ENCODE peak calls at places on chromosomes 6 and 20, in ten cellular contexts. One of them, this sample, is unnamed.
A peak's percentile ranks its signal among the peaks of the same experiment; 100 is the strongest.

GRCh38 chr6:90346729-90347128 is 50.1 kb upstream of the BACH2 start:
- DNase-seq in thyroid gland: no peak
- DNase-seq in tibial nerve: no peak
- DNase-seq in GM06990: no peak
- DNase-seq in sigmoid colon: no peak
- DNase-seq in esophagus squamous epithelium: no peak
- DNase-seq in fibroblast of the aortic adventitia: no peak
- DNase-seq in stomach: no peak
- DNase-seq in GM10248: no peak
- DNase-seq in endothelial cell: no peak
- DNase-seq in this sample: no peak

GRCh38 chr20:58646703-58647102 is 4.4 kb upstream of the STX16 start:
- DNase-seq in thyroid gland: no peak
- DNase-seq in tibial nerve: no peak
- DNase-seq in GM06990: no peak
- DNase-seq in sigmoid colon: peak; percentile 34
- DNase-seq in esophagus squamous epithelium: no peak
- DNase-seq in fibroblast of the aortic adventitia: no peak
- DNase-seq in stomach: no peak
- DNase-seq in GM10248: no peak
- DNase-seq in endothelial cell: no peak
- DNase-seq in this sample: no peak

GRCh38 chr6:14107000-14107399 is 10.6 kb upstream of the CD83 start:
- DNase-seq in thyroid gland: no peak
- DNase-seq in tibial nerve: no peak
- DNase-seq in GM06990: no peak
- DNase-seq in sigmoid colon: no peak
- DNase-seq in esophagus squamous epithelium: no peak
- DNase-seq in fibroblast of the aortic adventitia: no peak
- DNase-seq in stomach: no peak
- DNase-seq in GM10248: no peak
- DNase-seq in endothelial cell: no peak
- DNase-seq in this sample: no peak

GRCh38 chr6:165274611-165275010 is 34.8 kb downstream of the C6orf118 start:
- DNase-seq in thyroid gland: no peak
- DNase-seq in tibial nerve: no peak
- DNase-seq in GM06990: no peak
- DNase-seq in sigmoid colon: no peak
- DNase-seq in esophagus squamous epithelium: no peak
- DNase-seq in fibroblast of the aortic adventitia: no peak
- DNase-seq in stomach: no peak
- DNase-seq in GM10248: no peak
- DNase-seq in endothelial cell: no peak
- DNase-seq in this sample: no peak

GRCh38 chr20:48745330-48745729 is 82.5 kb downstream of the PREX1 start:
- DNase-seq in thyroid gland: no peak
- DNase-seq in tibial nerve: no peak
- DNase-seq in GM06990: no peak
- DNase-seq in sigmoid colon: no peak
- DNase-seq in esophagus squamous epithelium: no peak
- DNase-seq in fibroblast of the aortic adventitia: no peak
- DNase-seq in stomach: no peak
- DNase-seq in GM10248: no peak
- DNase-seq in endothelial cell: no peak
- DNase-seq in this sample: no peak

GRCh38 chr20:36441416-36441815 is 99.9 kb upstream of the MYL9 start:
- DNase-seq in thyroid gland: no peak
- DNase-seq in tibial nerve: no peak
- DNase-seq in GM06990: no peak
- DNase-seq in sigmoid colon: no peak
- DNase-seq in esophagus squamous epithelium: no peak
- DNase-seq in fibroblast of the aortic adventitia: no peak
- DNase-seq in stomach: no peak
- DNase-seq in GM10248: no peak
- DNase-seq in endothelial cell: no peak
- DNase-seq in this sample: no peak

GRCh38 chr6:48834706-48835105 is 628.3 kb downstream of the MMUT start:
- DNase-seq in thyroid gland: no peak
- DNase-seq in tibial nerve: no peak
- DNase-seq in GM06990: no peak
- DNase-seq in sigmoid colon: no peak
- DNase-seq in esophagus squamous epithelium: no peak
- DNase-seq in fibroblast of the aortic adventitia: peak; percentile 55
- DNase-seq in stomach: no peak
- DNase-seq in GM10248: no peak
- DNase-seq in endothelial cell: no peak
- DNase-seq in this sample: no peak

GRCh38 chr20:38231786-38232130 is 28.8 kb downstream of the KIAA1755 start:
- DNase-seq in thyroid gland: no peak
- DNase-seq in tibial nerve: no peak
- DNase-seq in GM06990: no peak
- DNase-seq in sigmoid colon: peak; percentile 89
- DNase-seq in esophagus squamous epithelium: no peak
- DNase-seq in fibroblast of the aortic adventitia: peak; percentile 75
- DNase-seq in stomach: no peak
- DNase-seq in GM10248: no peak
- DNase-seq in endothelial cell: no peak
- DNase-seq in this sample: no peak

GRCh38 chr6:133101790-133102189 is 139.4 kb upstream of the EYA4 start:
- DNase-seq in thyroid gland: no peak
- DNase-seq in tibial nerve: no peak
- DNase-seq in GM06990: no peak
- DNase-seq in sigmoid colon: no peak
- DNase-seq in esophagus squamous epithelium: no peak
- DNase-seq in fibroblast of the aortic adventitia: no peak
- DNase-seq in stomach: no peak
- DNase-seq in GM10248: no peak
- DNase-seq in endothelial cell: no peak
- DNase-seq in this sample: no peak

GRCh38 chr6:11653028-11653583 is 115.6 kb downstream of the TMEM170B start:
- DNase-seq in thyroid gland: no peak
- DNase-seq in tibial nerve: no peak
- DNase-seq in GM06990: peak; percentile 38
- DNase-seq in sigmoid colon: no peak
- DNase-seq in esophagus squamous epithelium: no peak
- DNase-seq in fibroblast of the aortic adventitia: peak; percentile 80
- DNase-seq in stomach: no peak
- DNase-seq in GM10248: peak; percentile 56
- DNase-seq in endothelial cell: peak; percentile 40
- DNase-seq in this sample: peak; percentile 55

GRCh38 chr20:22490287-22491187 is 93.8 kb downstream of the FOXA2 start:
- DNase-seq in thyroid gland: peak; percentile 75
- DNase-seq in tibial nerve: no peak
- DNase-seq in GM06990: no peak
- DNase-seq in sigmoid colon: peak; percentile 50
- DNase-seq in esophagus squamous epithelium: no peak
- DNase-seq in fibroblast of the aortic adventitia: peak; percentile 16
- DNase-seq in stomach: peak; percentile 96
- DNase-seq in GM10248: no peak
- DNase-seq in endothelial cell: no peak
- DNase-seq in this sample: no peak

GRCh38 chr20:35277127-35277526 is 795 bp downstream of the MMP24OS start:
- DNase-seq in thyroid gland: no peak
- DNase-seq in tibial nerve: no peak
- DNase-seq in GM06990: no peak
- DNase-seq in sigmoid colon: no peak
- DNase-seq in esophagus squamous epithelium: no peak
- DNase-seq in fibroblast of the aortic adventitia: no peak
- DNase-seq in stomach: no peak
- DNase-seq in GM10248: no peak
- DNase-seq in endothelial cell: no peak
- DNase-seq in this sample: no peak

GRCh38 chr6:3696525-3696924 is 55.0 kb downstream of the PXDC1 start:
- DNase-seq in thyroid gland: no peak
- DNase-seq in tibial nerve: no peak
- DNase-seq in GM06990: no peak
- DNase-seq in sigmoid colon: no peak
- DNase-seq in esophagus squamous epithelium: no peak
- DNase-seq in fibroblast of the aortic adventitia: peak; percentile 51
- DNase-seq in stomach: no peak
- DNase-seq in GM10248: no peak
- DNase-seq in endothelial cell: no peak
- DNase-seq in this sample: no peak

GRCh38 chr20:49278817-49279676 is 1.2 kb upstream of the ZNFX1 start:
- DNase-seq in thyroid gland: peak; percentile 10
- DNase-seq in tibial nerve: no peak
- DNase-seq in GM06990: no peak
- DNase-seq in sigmoid colon: no peak
- DNase-seq in esophagus squamous epithelium: no peak
- DNase-seq in fibroblast of the aortic adventitia: no peak
- DNase-seq in stomach: no peak
- DNase-seq in GM10248: no peak
- DNase-seq in endothelial cell: peak; percentile 5
- DNase-seq in this sample: no peak

GRCh38 chr20:4809707-4810106 is 88.0 kb downstream of the PRND start:
- DNase-seq in thyroid gland: no peak
- DNase-seq in tibial nerve: no peak
- DNase-seq in GM06990: peak; percentile 44
- DNase-seq in sigmoid colon: no peak
- DNase-seq in esophagus squamous epithelium: no peak
- DNase-seq in fibroblast of the aortic adventitia: no peak
- DNase-seq in stomach: no peak
- DNase-seq in GM10248: no peak
- DNase-seq in endothelial cell: no peak
- DNase-seq in this sample: no peak

GRCh38 chr20:4811661-4812181 is 90.0 kb downstream of the PRND start:
- DNase-seq in thyroid gland: peak; percentile 28
- DNase-seq in tibial nerve: peak; percentile 37
- DNase-seq in GM06990: peak; percentile 68
- DNase-seq in sigmoid colon: peak; percentile 84
- DNase-seq in esophagus squamous epithelium: peak; percentile 55
- DNase-seq in fibroblast of the aortic adventitia: no peak
- DNase-seq in stomach: peak; percentile 67
- DNase-seq in GM10248: no peak
- DNase-seq in endothelial cell: no peak
- DNase-seq in this sample: no peak

GRCh38 chr20:4811257-4811656 is 89.5 kb downstream of the PRND start:
- DNase-seq in thyroid gland: no peak
- DNase-seq in tibial nerve: no peak
- DNase-seq in GM06990: no peak
- DNase-seq in sigmoid colon: peak; percentile 39
- DNase-seq in esophagus squamous epithelium: no peak
- DNase-seq in fibroblast of the aortic adventitia: no peak
- DNase-seq in stomach: no peak
- DNase-seq in GM10248: no peak
- DNase-seq in endothelial cell: no peak
- DNase-seq in this sample: no peak

GRCh38 chr20:4810446-4811019 is 88.8 kb downstream of the PRND start:
- DNase-seq in thyroid gland: no peak
- DNase-seq in tibial nerve: no peak
- DNase-seq in GM06990: no peak
- DNase-seq in sigmoid colon: no peak
- DNase-seq in esophagus squamous epithelium: no peak
- DNase-seq in fibroblast of the aortic adventitia: no peak
- DNase-seq in stomach: no peak
- DNase-seq in GM10248: no peak
- DNase-seq in endothelial cell: no peak
- DNase-seq in this sample: no peak

GRCh38 chr20:4808872-4809271 is 87.2 kb downstream of the PRND start:
- DNase-seq in thyroid gland: no peak
- DNase-seq in tibial nerve: no peak
- DNase-seq in GM06990: no peak
- DNase-seq in sigmoid colon: no peak
- DNase-seq in esophagus squamous epithelium: no peak
- DNase-seq in fibroblast of the aortic adventitia: peak; percentile 41
- DNase-seq in stomach: no peak
- DNase-seq in GM10248: no peak
- DNase-seq in endothelial cell: no peak
- DNase-seq in this sample: no peak
- TF ChIP-seq CTCF in thyroid gland: no peak
- TF ChIP-seq CTCF in tibial nerve: no peak
- TF ChIP-seq CTCF in GM06990: no peak
- TF ChIP-seq CTCF in sigmoid colon: no peak
- TF ChIP-seq CTCF in esophagus squamous epithelium: no peak
- TF ChIP-seq CTCF in fibroblast of the aortic adventitia: no peak
- TF ChIP-seq CTCF in stomach: no peak
- TF ChIP-seq CTCF in GM10248: no peak
- TF ChIP-seq CTCF in endothelial cell: no peak
- TF ChIP-seq CTCF in this sample: no peak

GRCh38 chr6:141443668-141444067 is 689.1 kb upstream of the GJE1 start:
- DNase-seq in thyroid gland: no peak
- DNase-seq in tibial nerve: no peak
- DNase-seq in GM06990: no peak
- DNase-seq in sigmoid colon: no peak
- DNase-seq in esophagus squamous epithelium: no peak
- DNase-seq in fibroblast of the aortic adventitia: no peak
- DNase-seq in stomach: no peak
- DNase-seq in GM10248: no peak
- DNase-seq in endothelial cell: no peak
- DNase-seq in this sample: no peak

GRCh38 chr6:141445928-141446628 is 686.6 kb upstream of the GJE1 start:
- DNase-seq in thyroid gland: no peak
- DNase-seq in tibial nerve: no peak
- DNase-seq in GM06990: no peak
- DNase-seq in sigmoid colon: no peak
- DNase-seq in esophagus squamous epithelium: no peak
- DNase-seq in fibroblast of the aortic adventitia: no peak
- DNase-seq in stomach: no peak
- DNase-seq in GM10248: no peak
- DNase-seq in endothelial cell: no peak
- DNase-seq in this sample: no peak

GRCh38 chr6:141437685-141438084 is 695.0 kb upstream of the GJE1 start:
- DNase-seq in thyroid gland: no peak
- DNase-seq in tibial nerve: no peak
- DNase-seq in GM06990: no peak
- DNase-seq in sigmoid colon: no peak
- DNase-seq in esophagus squamous epithelium: no peak
- DNase-seq in fibroblast of the aortic adventitia: no peak
- DNase-seq in stomach: no peak
- DNase-seq in GM10248: no peak
- DNase-seq in endothelial cell: no peak
- DNase-seq in this sample: no peak

GRCh38 chr6:141443032-141443431 is 689.7 kb upstream of the GJE1 start:
- DNase-seq in thyroid gland: no peak
- DNase-seq in tibial nerve: no peak
- DNase-seq in GM06990: no peak
- DNase-seq in sigmoid colon: no peak
- DNase-seq in esophagus squamous epithelium: no peak
- DNase-seq in fibroblast of the aortic adventitia: no peak
- DNase-seq in stomach: no peak
- DNase-seq in GM10248: no peak
- DNase-seq in endothelial cell: no peak
- DNase-seq in this sample: no peak
- TF ChIP-seq CTCF in thyroid gland: no peak
- TF ChIP-seq CTCF in tibial nerve: no peak
- TF ChIP-seq CTCF in GM06990: no peak
- TF ChIP-seq CTCF in sigmoid colon: no peak
- TF ChIP-seq CTCF in esophagus squamous epithelium: no peak
- TF ChIP-seq CTCF in fibroblast of the aortic adventitia: no peak
- TF ChIP-seq CTCF in stomach: no peak
- TF ChIP-seq CTCF in GM10248: no peak
- TF ChIP-seq CTCF in endothelial cell: no peak
- TF ChIP-seq CTCF in this sample: no peak

GRCh38 chr20:9663423-9663822 is 149.0 kb downstream of the LAMP5 start:
- DNase-seq in thyroid gland: no peak
- DNase-seq in tibial nerve: no peak
- DNase-seq in GM06990: no peak
- DNase-seq in sigmoid colon: no peak
- DNase-seq in esophagus squamous epithelium: no peak
- DNase-seq in fibroblast of the aortic adventitia: no peak
- DNase-seq in stomach: no peak
- DNase-seq in GM10248: no peak
- DNase-seq in endothelial cell: no peak
- DNase-seq in this sample: no peak
- TF ChIP-seq CTCF in thyroid gland: no peak
- TF ChIP-seq CTCF in tibial nerve: no peak
- TF ChIP-seq CTCF in GM06990: no peak
- TF ChIP-seq CTCF in sigmoid colon: no peak
- TF ChIP-seq CTCF in esophagus squamous epithelium: no peak
- TF ChIP-seq CTCF in fibroblast of the aortic adventitia: no peak
- TF ChIP-seq CTCF in stomach: no peak
- TF ChIP-seq CTCF in GM10248: no peak
- TF ChIP-seq CTCF in endothelial cell: no peak
- TF ChIP-seq CTCF in this sample: no peak

GRCh38 chr6:111027219-111027618 is 45.4 kb downstream of the RPF2 start:
- DNase-seq in thyroid gland: no peak
- DNase-seq in tibial nerve: no peak
- DNase-seq in GM06990: no peak
- DNase-seq in sigmoid colon: no peak
- DNase-seq in esophagus squamous epithelium: no peak
- DNase-seq in fibroblast of the aortic adventitia: no peak
- DNase-seq in stomach: no peak
- DNase-seq in GM10248: no peak
- DNase-seq in endothelial cell: no peak
- DNase-seq in this sample: no peak
- TF ChIP-seq CTCF in thyroid gland: no peak
- TF ChIP-seq CTCF in tibial nerve: no peak
- TF ChIP-seq CTCF in GM06990: peak; percentile 7
- TF ChIP-seq CTCF in sigmoid colon: no peak
- TF ChIP-seq CTCF in esophagus squamous epithelium: no peak
- TF ChIP-seq CTCF in fibroblast of the aortic adventitia: no peak
- TF ChIP-seq CTCF in stomach: no peak
- TF ChIP-seq CTCF in GM10248: peak; percentile 10
- TF ChIP-seq CTCF in endothelial cell: no peak
- TF ChIP-seq CTCF in this sample: no peak

This sample was measured in GM13976.